ENCODE peak calls at places on chromosome 17, in four cellular contexts. One of them, this sample, is unnamed.
A peak's percentile ranks its signal among the peaks of the same experiment; 100 is the strongest.

GRCh38 chr17:77427471-77427991 is 286.8 kb downstream of the SEC14L1 start:
- DNase-seq in HepG2: no peak
- DNase-seq in H1: no peak
- DNase-seq in SK-N-SH: peak; percentile 52
- DNase-seq in this sample: no peak

GRCh38 chr17:37110012-37110701 is 161.4 kb downstream of the AATF start:
- DNase-seq in SK-N-SH: peak; percentile 70
- DNase-seq in H1: no peak
- DNase-seq in HepG2: no peak
- DNase-seq in this sample: no peak

GRCh38 chr17:60391419-60392041 is 403 bp downstream of the USP32 start:
- DNase-seq in HepG2: no peak
- DNase-seq in SK-N-SH: no peak
- DNase-seq in H1: peak; percentile 17
- DNase-seq in this sample: no peak

GRCh38 chr17:79808763-79809529 is 12.1 kb upstream of the CBX8 start:
- DNase-seq in SK-N-SH: no peak
- DNase-seq in H1: no peak
- DNase-seq in HepG2: peak; percentile 73
- DNase-seq in this sample: no peak

GRCh38 chr17:64773386-64773835 is 111.3 kb upstream of the SMURF2 start:
- DNase-seq in HepG2: no peak
- DNase-seq in H1: no peak
- DNase-seq in SK-N-SH: no peak
- DNase-seq in this sample: no peak

GRCh38 chr17:9150407-9151090 is 129.2 kb downstream of the NTN1 start:
- DNase-seq in H1: no peak
- DNase-seq in HepG2: no peak
- DNase-seq in SK-N-SH: no peak
- DNase-seq in this sample: no peak

GRCh38 chr17:72699566-72699965 is 392.9 kb downstream of the SLC39A11 start:
- DNase-seq in H1: no peak
- DNase-seq in HepG2: no peak
- DNase-seq in SK-N-SH: no peak
- DNase-seq in this sample: no peak

GRCh38 chr17:59424331-59424730 is 92.9 kb downstream of the YPEL2 start:
- DNase-seq in H1: no peak
- DNase-seq in HepG2: no peak
- DNase-seq in SK-N-SH: no peak
- DNase-seq in this sample: no peak

GRCh38 chr17:14972844-14973243 is 292.3 kb downstream of the PMP22 start:
- DNase-seq in H1: no peak
- DNase-seq in SK-N-SH: no peak
- DNase-seq in HepG2: no peak
- DNase-seq in this sample: no peak

GRCh38 chr17:35795007-35795870 is at the start of gene MMP28:
- DNase-seq in HepG2: no peak
- DNase-seq in SK-N-SH: peak; percentile 86
- DNase-seq in H1: no peak
- DNase-seq in this sample: no peak

GRCh38 chr17:42519546-42520444 is 16.2 kb upstream of the NAGLU start:
- DNase-seq in H1: peak; percentile 51
- DNase-seq in SK-N-SH: no peak
- DNase-seq in HepG2: peak; percentile 90
- DNase-seq in this sample: no peak

GRCh38 chr17:80259642-80260535 is 763 bp upstream of the RNF213 start:
- DNase-seq in H1: no peak
- DNase-seq in HepG2: peak; percentile 59
- DNase-seq in SK-N-SH: peak; percentile 99
- DNase-seq in this sample: no peak

GRCh38 chr17:57945999-57946797 is 9.0 kb downstream of the CUEDC1 start:
- DNase-seq in SK-N-SH: no peak
- DNase-seq in HepG2: no peak
- DNase-seq in H1: no peak
- DNase-seq in this sample: no peak

GRCh38 chr17:15659663-15660062 is 24.4 kb downstream of the TRIM16 start:
- DNase-seq in HepG2: no peak
- DNase-seq in H1: no peak
- DNase-seq in SK-N-SH: no peak
- DNase-seq in this sample: no peak

GRCh38 chr17:76820523-76820922 is 47.7 kb upstream of the MGAT5B start:
- DNase-seq in HepG2: no peak
- DNase-seq in H1: no peak
- DNase-seq in SK-N-SH: peak; percentile 70
- DNase-seq in this sample: no peak

GRCh38 chr17:64491034-64491860 is 5.6 kb downstream of the POLG2 start:
- DNase-seq in HepG2: peak; percentile 57
- DNase-seq in SK-N-SH: no peak
- DNase-seq in H1: no peak
- DNase-seq in this sample: no peak

GRCh38 chr17:6098466-6099180 is 28.4 kb downstream of the WSCD1 start:
- DNase-seq in HepG2: no peak
- DNase-seq in SK-N-SH: no peak
- DNase-seq in H1: no peak
- DNase-seq in this sample: no peak

GRCh38 chr17:79654960-79655382 is 44.1 kb upstream of the RBFOX3 start:
- DNase-seq in H1: no peak
- DNase-seq in HepG2: peak; percentile 15
- DNase-seq in SK-N-SH: peak; percentile 17
- DNase-seq in this sample: no peak

GRCh38 chr17:40320771-40321501 is 12.0 kb downstream of the RARA start:
- DNase-seq in H1: no peak
- DNase-seq in HepG2: no peak
- DNase-seq in SK-N-SH: no peak
- DNase-seq in this sample: no peak

GRCh38 chr17:16427020-16427419 is 11.6 kb downstream of the TRPV2 start:
- DNase-seq in SK-N-SH: no peak
- DNase-seq in HepG2: no peak
- DNase-seq in H1: no peak
- DNase-seq in this sample: no peak

GRCh38 chr17:77281904-77282367 is 141.2 kb downstream of the SEC14L1 start:
- DNase-seq in SK-N-SH: no peak
- DNase-seq in HepG2: no peak
- DNase-seq in H1: no peak
- DNase-seq in this sample: no peak

GRCh38 chr17:42682400-42683384 is at the start of gene CNTNAP1:
- DNase-seq in HepG2: peak; percentile 45
- DNase-seq in SK-N-SH: peak; percentile 90
- DNase-seq in H1: no peak
- DNase-seq in this sample: no peak

GRCh38 chr17:80943346-80944145 is 48.1 kb upstream of the CHMP6 start:
- DNase-seq in HepG2: no peak
- DNase-seq in SK-N-SH: no peak
- DNase-seq in H1: no peak
- DNase-seq in this sample: no peak

GRCh38 chr17:35002876-35003551 is 22.7 kb downstream of the LIG3 start:
- DNase-seq in SK-N-SH: no peak
- DNase-seq in HepG2: no peak
- DNase-seq in H1: no peak
- DNase-seq in this sample: no peak

GRCh38 chr17:16439303-16439791 is 24.0 kb downstream of the TRPV2 start:
- DNase-seq in H1: no peak
- DNase-seq in SK-N-SH: no peak
- DNase-seq in HepG2: no peak
- DNase-seq in this sample: no peak

GRCh38 chr17:42363767-42364585 is 24.3 kb downstream of the STAT3 start:
- DNase-seq in HepG2: no peak
- DNase-seq in SK-N-SH: no peak
- DNase-seq in H1: no peak
- DNase-seq in this sample: no peak

GRCh38 chr17:10115536-10115932 is 82.9 kb downstream of the GAS7 start:
- DNase-seq in H1: no peak
- DNase-seq in HepG2: no peak
- DNase-seq in SK-N-SH: no peak
- DNase-seq in this sample: no peak

DNA sequence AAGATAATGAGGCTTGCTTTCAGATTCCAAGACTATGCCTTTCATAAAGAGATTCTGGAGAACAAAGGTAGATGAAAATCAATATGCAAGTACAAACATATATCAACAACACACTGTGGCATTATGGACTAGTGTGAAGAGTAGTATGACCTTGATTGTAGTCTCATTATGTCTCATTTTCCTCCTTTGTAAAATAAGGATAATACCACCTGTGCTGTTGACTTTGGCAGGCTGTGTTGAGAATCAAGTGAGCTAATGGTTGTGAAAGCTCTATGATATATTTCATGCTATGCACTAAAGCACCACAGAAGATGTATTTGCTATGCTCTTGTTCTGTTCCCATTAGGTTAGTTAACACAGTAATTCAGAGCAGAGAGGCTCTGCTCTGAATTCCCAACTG is 78.5 kb upstream of the NACA2 start:
- DNase-seq in HepG2: no peak
- DNase-seq in H1: no peak
- DNase-seq in SK-N-SH: no peak
- DNase-seq in this sample: no peak
- TF ChIP-seq TCF12 in HepG2: no peak
- TF ChIP-seq TCF12 in H1: no peak
- TF ChIP-seq TCF12 in SK-N-SH: no peak
- TF ChIP-seq TCF12 in this sample: no peak

DNA sequence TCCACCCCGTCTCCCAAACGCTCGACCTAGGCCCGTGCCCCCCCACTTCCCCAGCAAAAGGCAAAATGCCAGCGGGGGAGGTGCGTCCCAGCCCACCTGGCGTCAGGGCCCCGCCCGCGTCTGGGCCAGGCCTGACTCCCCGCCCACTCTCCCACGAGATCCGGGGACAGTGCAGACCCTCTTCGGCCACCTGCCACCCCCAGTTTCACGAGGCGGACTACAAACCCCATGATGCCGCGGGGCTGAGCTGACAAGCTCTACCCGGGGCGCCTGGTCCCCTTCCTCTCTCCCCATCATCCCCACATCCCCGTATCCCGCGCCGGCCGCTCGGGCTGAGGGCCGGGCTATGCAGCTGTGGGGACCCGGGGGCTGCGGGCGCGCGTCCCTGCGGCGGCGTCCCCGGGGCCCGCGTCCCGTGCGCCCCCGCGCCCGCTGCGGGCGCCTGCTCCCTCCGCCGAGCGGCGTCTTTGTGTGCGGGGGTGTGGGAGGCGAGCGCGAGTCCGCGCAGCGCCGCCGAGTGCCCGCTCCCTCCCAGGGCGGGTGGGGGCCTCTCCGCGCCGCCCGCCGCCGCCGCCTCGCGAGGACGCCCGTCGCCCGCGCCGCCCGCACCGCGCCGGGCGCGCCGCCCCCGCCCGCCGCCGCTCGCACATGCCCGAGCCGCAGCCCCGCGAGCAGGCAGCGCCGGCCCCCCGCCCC is at the start of gene ANKRD13B:
- DNase-seq in HepG2: no peak
- DNase-seq in H1: no peak
- DNase-seq in SK-N-SH: peak; percentile 83
- DNase-seq in this sample: no peak
- TF ChIP-seq TCF12 in HepG2: no peak
- TF ChIP-seq TCF12 in H1: no peak
- TF ChIP-seq TCF12 in SK-N-SH: no peak
- TF ChIP-seq TCF12 in this sample: no peak

DNA sequence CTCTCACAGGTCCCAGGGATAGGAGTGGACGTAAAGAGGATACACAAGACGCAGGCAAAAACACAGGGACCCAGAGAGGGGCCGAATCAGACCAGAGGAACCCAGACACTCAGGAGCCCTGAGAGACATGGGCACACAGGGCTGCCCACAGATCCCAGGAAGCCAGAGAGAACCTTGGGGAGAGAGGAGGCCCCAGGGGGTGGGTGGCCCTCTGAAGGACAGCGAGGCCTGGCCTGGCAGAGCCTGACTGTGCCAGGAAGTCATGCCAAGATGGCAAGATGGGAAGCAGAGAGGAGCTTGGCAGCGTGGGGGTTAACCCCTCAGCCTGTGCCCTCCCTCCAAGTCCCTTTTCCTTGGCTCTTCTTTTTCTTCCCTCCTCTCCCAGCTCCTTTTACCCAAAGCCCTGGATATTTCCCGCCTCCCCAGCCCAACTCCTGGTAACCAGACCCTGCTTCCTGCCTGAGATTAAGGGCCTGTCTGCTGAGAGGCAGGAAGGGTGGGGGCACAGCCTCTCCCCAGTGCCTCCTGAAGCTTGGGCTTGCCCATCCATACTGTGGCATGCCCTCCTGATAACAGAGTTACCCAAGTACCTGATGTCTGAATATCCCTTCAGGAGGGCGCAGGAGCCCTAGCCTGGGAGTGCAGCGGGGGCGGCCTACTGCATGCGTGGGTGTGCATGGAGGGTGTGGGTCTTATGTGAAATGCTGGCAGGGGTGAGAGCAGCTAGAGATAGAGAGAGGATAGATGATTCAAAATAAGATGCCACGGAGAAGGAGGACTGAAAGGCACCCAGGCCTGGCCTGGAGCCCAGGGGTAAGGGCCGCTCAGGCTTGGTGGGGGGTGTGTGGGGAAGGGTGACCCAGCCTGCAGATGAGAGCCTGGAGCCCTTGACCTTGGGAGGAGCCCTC is 6.0 kb upstream of the TBX21 start:
- DNase-seq in HepG2: no peak
- DNase-seq in SK-N-SH: peak; percentile 68
- DNase-seq in H1: no peak
- DNase-seq in this sample: no peak
- TF ChIP-seq TCF12 in HepG2: no peak
- TF ChIP-seq TCF12 in SK-N-SH: no peak
- TF ChIP-seq TCF12 in H1: no peak
- TF ChIP-seq TCF12 in this sample: no peak

GRCh38 chr17:17783121-17783824 is 53.5 kb downstream of the SREBF1 start:
- DNase-seq in HepG2: no peak
- DNase-seq in SK-N-SH: peak; percentile 76
- DNase-seq in H1: peak; percentile 38
- DNase-seq in this sample: peak; percentile 33

GRCh38 chr17:17782425-17783120 is 54.2 kb downstream of the SREBF1 start:
- DNase-seq in H1: no peak
- DNase-seq in SK-N-SH: peak; percentile 75
- DNase-seq in HepG2: no peak
- DNase-seq in this sample: no peak

GRCh38 chr17:17785407-17785806 is 51.4 kb downstream of the SREBF1 start:
- DNase-seq in H1: no peak
- DNase-seq in HepG2: no peak
- DNase-seq in SK-N-SH: no peak
- DNase-seq in this sample: no peak

GRCh38 chr17:17783825-17784598 is 52.8 kb downstream of the SREBF1 start:
- DNase-seq in SK-N-SH: no peak
- DNase-seq in HepG2: no peak
- DNase-seq in H1: no peak
- DNase-seq in this sample: peak; percentile 17

DNA sequence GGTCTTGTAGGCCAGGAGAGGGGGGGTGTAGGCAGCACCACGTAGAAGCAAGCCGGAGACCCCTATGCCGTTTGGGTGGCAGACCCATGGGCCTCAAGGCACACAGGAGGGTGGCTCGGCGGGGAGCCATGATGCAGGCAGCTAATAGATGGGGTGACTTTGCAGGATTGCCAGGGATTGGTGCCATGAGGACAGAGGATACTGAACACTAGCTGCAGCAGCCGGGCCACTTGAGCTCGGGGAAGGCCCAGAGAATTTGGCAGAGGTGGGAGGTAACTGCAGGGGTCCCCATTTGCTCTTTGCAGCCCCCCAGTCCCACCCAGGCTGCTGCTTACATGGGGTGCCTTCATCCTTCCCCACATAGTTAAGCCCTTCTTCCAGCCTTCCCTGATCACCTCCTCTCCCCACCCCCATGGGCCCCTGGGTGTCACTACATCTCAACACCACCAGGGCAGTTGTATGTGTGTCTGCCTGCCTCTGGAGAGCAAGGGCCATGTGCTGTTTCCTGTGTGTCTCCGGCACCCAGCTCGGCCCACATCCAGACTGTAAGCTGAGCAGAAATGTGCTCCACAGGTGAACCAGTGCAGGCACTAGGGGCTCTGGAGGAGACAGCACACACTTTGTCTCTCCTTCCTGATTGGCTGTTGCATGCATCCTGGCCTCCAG is 52.1 kb downstream of the SREBF1 start:
- DNase-seq in SK-N-SH: peak; percentile 60
- DNase-seq in HepG2: peak; percentile 72
- DNase-seq in H1: no peak
- DNase-seq in this sample: no peak
- TF ChIP-seq TCF12 in SK-N-SH: no peak
- TF ChIP-seq TCF12 in HepG2: no peak
- TF ChIP-seq TCF12 in H1: no peak
- TF ChIP-seq TCF12 in this sample: no peak

This sample was measured in GM12878.